ENCODE peak calls at places on chromosomes 2 and 18, in seven cellular contexts. One of them, this sample, is unnamed.

GRCh38 chr2:187078297-187078696 is 229.3 kb upstream of the ZSWIM2 start:
- DNase-seq in effector memory CD4-positive, alpha-beta T cell: no peak
- DNase-seq in iris pigment epithelial cell: peak
- DNase-seq in GM03348: no peak
- DNase-seq in stimulated activated CD8-positive, alpha-beta memory T cell treated with anti-CD3 and anti-CD28 coated beads, Interleukin-4, amount 100 ng/mL, for 48 hours: no peak
- DNase-seq in G401: no peak
- DNase-seq in germinal center: no peak
- DNase-seq in this sample: peak

GRCh38 chr2:231321556-231322334 is 73.8 kb upstream of the B3GNT7 start:
- DNase-seq in effector memory CD4-positive, alpha-beta T cell: no peak
- DNase-seq in iris pigment epithelial cell: no peak
- DNase-seq in GM03348: no peak
- DNase-seq in stimulated activated CD8-positive, alpha-beta memory T cell treated with anti-CD3 and anti-CD28 coated beads, Interleukin-4, amount 100 ng/mL, for 48 hours: no peak
- DNase-seq in G401: no peak
- DNase-seq in germinal center: peak
- DNase-seq in this sample: no peak

GRCh38 chr2:69570474-69570873 is 73.1 kb downstream of the AAK1 start:
- DNase-seq in effector memory CD4-positive, alpha-beta T cell: no peak
- DNase-seq in iris pigment epithelial cell: no peak
- DNase-seq in GM03348: no peak
- DNase-seq in stimulated activated CD8-positive, alpha-beta memory T cell treated with anti-CD3 and anti-CD28 coated beads, Interleukin-4, amount 100 ng/mL, for 48 hours: no peak
- DNase-seq in G401: no peak
- DNase-seq in germinal center: no peak
- DNase-seq in this sample: no peak

GRCh38 chr2:204255469-204255868 is 289.8 kb upstream of the PARD3B start:
- DNase-seq in effector memory CD4-positive, alpha-beta T cell: no peak
- DNase-seq in iris pigment epithelial cell: no peak
- DNase-seq in GM03348: no peak
- DNase-seq in stimulated activated CD8-positive, alpha-beta memory T cell treated with anti-CD3 and anti-CD28 coated beads, Interleukin-4, amount 100 ng/mL, for 48 hours: no peak
- DNase-seq in G401: no peak
- DNase-seq in germinal center: no peak
- DNase-seq in this sample: no peak

GRCh38 chr2:75292826-75293225 is 93.5 kb upstream of the TACR1 start:
- DNase-seq in effector memory CD4-positive, alpha-beta T cell: no peak
- DNase-seq in iris pigment epithelial cell: peak
- DNase-seq in GM03348: peak
- DNase-seq in stimulated activated CD8-positive, alpha-beta memory T cell treated with anti-CD3 and anti-CD28 coated beads, Interleukin-4, amount 100 ng/mL, for 48 hours: no peak
- DNase-seq in G401: no peak
- DNase-seq in germinal center: no peak
- DNase-seq in this sample: peak

GRCh38 chr18:50847192-50847591 is 27.4 kb upstream of the MRO start:
- DNase-seq in effector memory CD4-positive, alpha-beta T cell: no peak
- DNase-seq in iris pigment epithelial cell: peak
- DNase-seq in GM03348: peak
- DNase-seq in stimulated activated CD8-positive, alpha-beta memory T cell treated with anti-CD3 and anti-CD28 coated beads, Interleukin-4, amount 100 ng/mL, for 48 hours: no peak
- DNase-seq in G401: no peak
- DNase-seq in germinal center: no peak
- DNase-seq in this sample: peak

GRCh38 chr2:30797381-30798015 is 9.7 kb downstream of the CAPN13 start:
- DNase-seq in effector memory CD4-positive, alpha-beta T cell: no peak
- DNase-seq in iris pigment epithelial cell: no peak
- DNase-seq in GM03348: no peak
- DNase-seq in stimulated activated CD8-positive, alpha-beta memory T cell treated with anti-CD3 and anti-CD28 coated beads, Interleukin-4, amount 100 ng/mL, for 48 hours: no peak
- DNase-seq in G401: no peak
- DNase-seq in germinal center: no peak
- DNase-seq in this sample: no peak

GRCh38 chr18:71239111-71239624 is 950.3 kb downstream of the SOCS6 start:
- DNase-seq in effector memory CD4-positive, alpha-beta T cell: no peak
- DNase-seq in iris pigment epithelial cell: no peak
- DNase-seq in GM03348: no peak
- DNase-seq in stimulated activated CD8-positive, alpha-beta memory T cell treated with anti-CD3 and anti-CD28 coated beads, Interleukin-4, amount 100 ng/mL, for 48 hours: no peak
- DNase-seq in G401: no peak
- DNase-seq in germinal center: no peak
- DNase-seq in this sample: no peak

GRCh38 chr2:224195954-224196571 is 157.0 kb upstream of the SERPINE2 start:
- DNase-seq in effector memory CD4-positive, alpha-beta T cell: no peak
- DNase-seq in iris pigment epithelial cell: no peak
- DNase-seq in GM03348: no peak
- DNase-seq in stimulated activated CD8-positive, alpha-beta memory T cell treated with anti-CD3 and anti-CD28 coated beads, Interleukin-4, amount 100 ng/mL, for 48 hours: no peak
- DNase-seq in G401: peak
- DNase-seq in germinal center: no peak
- DNase-seq in this sample: no peak

GRCh38 chr2:9694661-9695060 is 63.9 kb upstream of the YWHAQ start:
- DNase-seq in effector memory CD4-positive, alpha-beta T cell: no peak
- DNase-seq in iris pigment epithelial cell: no peak
- DNase-seq in GM03348: no peak
- DNase-seq in stimulated activated CD8-positive, alpha-beta memory T cell treated with anti-CD3 and anti-CD28 coated beads, Interleukin-4, amount 100 ng/mL, for 48 hours: no peak
- DNase-seq in G401: no peak
- DNase-seq in germinal center: no peak
- DNase-seq in this sample: no peak

GRCh38 chr18:70322928-70323327 is 34.1 kb downstream of the SOCS6 start:
- DNase-seq in effector memory CD4-positive, alpha-beta T cell: no peak
- DNase-seq in iris pigment epithelial cell: peak
- DNase-seq in GM03348: no peak
- DNase-seq in stimulated activated CD8-positive, alpha-beta memory T cell treated with anti-CD3 and anti-CD28 coated beads, Interleukin-4, amount 100 ng/mL, for 48 hours: no peak
- DNase-seq in G401: no peak
- DNase-seq in germinal center: no peak
- DNase-seq in this sample: peak

GRCh38 chr2:225422145-225422544 is 22.6 kb downstream of the NYAP2 start:
- DNase-seq in effector memory CD4-positive, alpha-beta T cell: no peak
- DNase-seq in iris pigment epithelial cell: no peak
- DNase-seq in GM03348: no peak
- DNase-seq in stimulated activated CD8-positive, alpha-beta memory T cell treated with anti-CD3 and anti-CD28 coated beads, Interleukin-4, amount 100 ng/mL, for 48 hours: no peak
- DNase-seq in G401: no peak
- DNase-seq in germinal center: no peak
- DNase-seq in this sample: no peak

GRCh38 chr2:159051656-159052055 is 83.2 kb downstream of the TANC1 start:
- DNase-seq in effector memory CD4-positive, alpha-beta T cell: no peak
- DNase-seq in iris pigment epithelial cell: no peak
- DNase-seq in GM03348: peak
- DNase-seq in stimulated activated CD8-positive, alpha-beta memory T cell treated with anti-CD3 and anti-CD28 coated beads, Interleukin-4, amount 100 ng/mL, for 48 hours: no peak
- DNase-seq in G401: no peak
- DNase-seq in germinal center: no peak
- DNase-seq in this sample: no peak

GRCh38 chr18:11984091-11984490 is 2.8 kb downstream of the IMPA2 start:
- DNase-seq in effector memory CD4-positive, alpha-beta T cell: no peak
- DNase-seq in iris pigment epithelial cell: no peak
- DNase-seq in GM03348: no peak
- DNase-seq in stimulated activated CD8-positive, alpha-beta memory T cell treated with anti-CD3 and anti-CD28 coated beads, Interleukin-4, amount 100 ng/mL, for 48 hours: no peak
- DNase-seq in G401: no peak
- DNase-seq in germinal center: no peak
- DNase-seq in this sample: no peak

GRCh38 chr2:19991895-19992294 is 2.0 kb upstream of the WDR35 start:
- DNase-seq in effector memory CD4-positive, alpha-beta T cell: no peak
- DNase-seq in iris pigment epithelial cell: no peak
- DNase-seq in GM03348: no peak
- DNase-seq in stimulated activated CD8-positive, alpha-beta memory T cell treated with anti-CD3 and anti-CD28 coated beads, Interleukin-4, amount 100 ng/mL, for 48 hours: no peak
- DNase-seq in G401: no peak
- DNase-seq in germinal center: no peak
- DNase-seq in this sample: no peak

GRCh38 chr2:30649278-30649677 is 158.0 kb downstream of the CAPN13 start:
- DNase-seq in effector memory CD4-positive, alpha-beta T cell: no peak
- DNase-seq in iris pigment epithelial cell: no peak
- DNase-seq in GM03348: no peak
- DNase-seq in stimulated activated CD8-positive, alpha-beta memory T cell treated with anti-CD3 and anti-CD28 coated beads, Interleukin-4, amount 100 ng/mL, for 48 hours: no peak
- DNase-seq in G401: peak
- DNase-seq in germinal center: no peak
- DNase-seq in this sample: no peak

GRCh38 chr2:191612496-191612895 is 65.4 kb upstream of the NABP1 start:
- DNase-seq in effector memory CD4-positive, alpha-beta T cell: no peak
- DNase-seq in iris pigment epithelial cell: peak
- DNase-seq in GM03348: peak
- DNase-seq in stimulated activated CD8-positive, alpha-beta memory T cell treated with anti-CD3 and anti-CD28 coated beads, Interleukin-4, amount 100 ng/mL, for 48 hours: no peak
- DNase-seq in G401: no peak
- DNase-seq in germinal center: no peak
- DNase-seq in this sample: peak

GRCh38 chr18:49447810-49448745 is 12.4 kb downstream of the DYM start:
- DNase-seq in effector memory CD4-positive, alpha-beta T cell: peak
- DNase-seq in iris pigment epithelial cell: peak
- DNase-seq in GM03348: no peak
- DNase-seq in stimulated activated CD8-positive, alpha-beta memory T cell treated with anti-CD3 and anti-CD28 coated beads, Interleukin-4, amount 100 ng/mL, for 48 hours: peak
- DNase-seq in G401: peak
- DNase-seq in germinal center: peak
- DNase-seq in this sample: peak

GRCh38 chr2:231642631-231643493 is 50.2 kb downstream of the TEX44 start:
- DNase-seq in effector memory CD4-positive, alpha-beta T cell: peak
- DNase-seq in iris pigment epithelial cell: peak
- DNase-seq in GM03348: peak
- DNase-seq in stimulated activated CD8-positive, alpha-beta memory T cell treated with anti-CD3 and anti-CD28 coated beads, Interleukin-4, amount 100 ng/mL, for 48 hours: peak
- DNase-seq in G401: peak
- DNase-seq in germinal center: no peak
- DNase-seq in this sample: peak

GRCh38 chr2:230751062-230751461 is 38.4 kb downstream of the CAB39 start:
- DNase-seq in effector memory CD4-positive, alpha-beta T cell: no peak
- DNase-seq in iris pigment epithelial cell: peak
- DNase-seq in GM03348: peak
- DNase-seq in stimulated activated CD8-positive, alpha-beta memory T cell treated with anti-CD3 and anti-CD28 coated beads, Interleukin-4, amount 100 ng/mL, for 48 hours: no peak
- DNase-seq in G401: no peak
- DNase-seq in germinal center: no peak
- DNase-seq in this sample: peak

GRCh38 chr2:217792611-217793527 is 209.9 kb downstream of the TNS1 start:
- DNase-seq in effector memory CD4-positive, alpha-beta T cell: no peak
- DNase-seq in iris pigment epithelial cell: peak
- DNase-seq in GM03348: peak
- DNase-seq in stimulated activated CD8-positive, alpha-beta memory T cell treated with anti-CD3 and anti-CD28 coated beads, Interleukin-4, amount 100 ng/mL, for 48 hours: no peak
- DNase-seq in G401: no peak
- DNase-seq in germinal center: no peak
- DNase-seq in this sample: no peak

GRCh38 chr2:69830045-69830905 is 815 bp downstream of the GMCL1 start:
- DNase-seq in effector memory CD4-positive, alpha-beta T cell: peak
- DNase-seq in iris pigment epithelial cell: peak
- DNase-seq in GM03348: peak
- DNase-seq in stimulated activated CD8-positive, alpha-beta memory T cell treated with anti-CD3 and anti-CD28 coated beads, Interleukin-4, amount 100 ng/mL, for 48 hours: peak
- DNase-seq in G401: peak
- DNase-seq in germinal center: peak
- DNase-seq in this sample: peak

GRCh38 chr2:163132850-163133249 is 294.3 kb upstream of the KCNH7 start:
- DNase-seq in effector memory CD4-positive, alpha-beta T cell: no peak
- DNase-seq in iris pigment epithelial cell: peak
- DNase-seq in GM03348: peak
- DNase-seq in stimulated activated CD8-positive, alpha-beta memory T cell treated with anti-CD3 and anti-CD28 coated beads, Interleukin-4, amount 100 ng/mL, for 48 hours: no peak
- DNase-seq in G401: peak
- DNase-seq in germinal center: no peak
- DNase-seq in this sample: peak

GRCh38 chr2:32647180-32647651 is 19.4 kb downstream of the TTC27 start:
- DNase-seq in effector memory CD4-positive, alpha-beta T cell: no peak
- DNase-seq in iris pigment epithelial cell: peak
- DNase-seq in GM03348: peak
- DNase-seq in stimulated activated CD8-positive, alpha-beta memory T cell treated with anti-CD3 and anti-CD28 coated beads, Interleukin-4, amount 100 ng/mL, for 48 hours: no peak
- DNase-seq in G401: no peak
- DNase-seq in germinal center: no peak
- DNase-seq in this sample: peak

GRCh38 chr2:28658369-28658768 is 93.3 kb upstream of the PPP1CB start:
- DNase-seq in effector memory CD4-positive, alpha-beta T cell: no peak
- DNase-seq in iris pigment epithelial cell: peak
- DNase-seq in GM03348: peak
- DNase-seq in stimulated activated CD8-positive, alpha-beta memory T cell treated with anti-CD3 and anti-CD28 coated beads, Interleukin-4, amount 100 ng/mL, for 48 hours: no peak
- DNase-seq in G401: no peak
- DNase-seq in germinal center: no peak
- DNase-seq in this sample: peak

GRCh38 chr2:105768176-105768575 is 23.5 kb downstream of the NCK2 start:
- DNase-seq in effector memory CD4-positive, alpha-beta T cell: no peak
- DNase-seq in iris pigment epithelial cell: no peak
- DNase-seq in GM03348: no peak
- DNase-seq in stimulated activated CD8-positive, alpha-beta memory T cell treated with anti-CD3 and anti-CD28 coated beads, Interleukin-4, amount 100 ng/mL, for 48 hours: peak
- DNase-seq in G401: no peak
- DNase-seq in germinal center: no peak
- DNase-seq in this sample: no peak

GRCh38 chr2:18345848-18346247 is 214.6 kb downstream of the RDH14 start:
- DNase-seq in effector memory CD4-positive, alpha-beta T cell: no peak
- DNase-seq in iris pigment epithelial cell: peak
- DNase-seq in GM03348: no peak
- DNase-seq in stimulated activated CD8-positive, alpha-beta memory T cell treated with anti-CD3 and anti-CD28 coated beads, Interleukin-4, amount 100 ng/mL, for 48 hours: no peak
- DNase-seq in G401: peak
- DNase-seq in germinal center: no peak
- DNase-seq in this sample: peak

GRCh38 chr2:133434962-133435668 is 133.1 kb downstream of the NCKAP5 start:
- DNase-seq in effector memory CD4-positive, alpha-beta T cell: no peak
- DNase-seq in iris pigment epithelial cell: peak
- DNase-seq in GM03348: peak
- DNase-seq in stimulated activated CD8-positive, alpha-beta memory T cell treated with anti-CD3 and anti-CD28 coated beads, Interleukin-4, amount 100 ng/mL, for 48 hours: no peak
- DNase-seq in G401: no peak
- DNase-seq in germinal center: no peak
- DNase-seq in this sample: peak

GRCh38 chr2:238055841-238056240 is 5.0 kb upstream of the SCLY start:
- DNase-seq in effector memory CD4-positive, alpha-beta T cell: no peak
- DNase-seq in iris pigment epithelial cell: no peak
- DNase-seq in GM03348: no peak
- DNase-seq in stimulated activated CD8-positive, alpha-beta memory T cell treated with anti-CD3 and anti-CD28 coated beads, Interleukin-4, amount 100 ng/mL, for 48 hours: no peak
- DNase-seq in G401: no peak
- DNase-seq in germinal center: no peak
- DNase-seq in this sample: no peak

GRCh38 chr2:40168032-40168431 is 283.9 kb downstream of the SLC8A1 start:
- DNase-seq in effector memory CD4-positive, alpha-beta T cell: no peak
- DNase-seq in iris pigment epithelial cell: no peak
- DNase-seq in GM03348: no peak
- DNase-seq in stimulated activated CD8-positive, alpha-beta memory T cell treated with anti-CD3 and anti-CD28 coated beads, Interleukin-4, amount 100 ng/mL, for 48 hours: no peak
- DNase-seq in G401: no peak
- DNase-seq in germinal center: no peak
- DNase-seq in this sample: no peak

GRCh38 chr18:70620837-70621612 is 332.2 kb downstream of the SOCS6 start:
- DNase-seq in effector memory CD4-positive, alpha-beta T cell: no peak
- DNase-seq in iris pigment epithelial cell: no peak
- DNase-seq in GM03348: no peak
- DNase-seq in stimulated activated CD8-positive, alpha-beta memory T cell treated with anti-CD3 and anti-CD28 coated beads, Interleukin-4, amount 100 ng/mL, for 48 hours: no peak
- DNase-seq in G401: no peak
- DNase-seq in germinal center: no peak
- DNase-seq in this sample: no peak

This sample was measured in astrocyte.